ENCODE peak calls at places on chromosomes 1 and 21, in eight cellular contexts. One of them, this sample, is unnamed.

GRCh38 chr1:53656062-53656915 is 82.7 kb downstream of the GLIS1 start:
- DNase-seq in hepatocyte: no peak
- DNase-seq in PC-3: no peak
- DNase-seq in neural progenitor cell: no peak
- DNase-seq in OCI-LY7: no peak
- DNase-seq in HCT116: no peak
- DNase-seq in GM23338: no peak
- DNase-seq in SK-N-SH: peak
- DNase-seq in this sample: no peak

GRCh38 chr1:201452881-201453280 is 16.1 kb downstream of the PHLDA3 start:
- DNase-seq in hepatocyte: no peak
- DNase-seq in PC-3: peak
- DNase-seq in neural progenitor cell: no peak
- DNase-seq in OCI-LY7: no peak
- DNase-seq in HCT116: no peak
- DNase-seq in GM23338: no peak
- DNase-seq in SK-N-SH: no peak
- DNase-seq in this sample: no peak

GRCh38 chr1:112007169-112007568 is 17.7 kb upstream of the KCND3 start:
- DNase-seq in hepatocyte: no peak
- DNase-seq in PC-3: no peak
- DNase-seq in neural progenitor cell: no peak
- DNase-seq in OCI-LY7: no peak
- DNase-seq in HCT116: no peak
- DNase-seq in GM23338: no peak
- DNase-seq in SK-N-SH: no peak
- DNase-seq in this sample: no peak

GRCh38 chr1:180898441-180899219 is 14.1 kb upstream of the KIAA1614 start:
- DNase-seq in hepatocyte: no peak
- DNase-seq in PC-3: no peak
- DNase-seq in neural progenitor cell: no peak
- DNase-seq in OCI-LY7: no peak
- DNase-seq in HCT116: no peak
- DNase-seq in GM23338: peak
- DNase-seq in SK-N-SH: peak
- DNase-seq in this sample: no peak

GRCh38 chr1:25572708-25573590 is 29.5 kb downstream of the LDLRAP1 start:
- DNase-seq in hepatocyte: peak
- DNase-seq in PC-3: peak
- DNase-seq in neural progenitor cell: peak
- DNase-seq in OCI-LY7: peak
- DNase-seq in HCT116: no peak
- DNase-seq in GM23338: peak
- DNase-seq in SK-N-SH: peak
- DNase-seq in this sample: peak

GRCh38 chr1:174989540-174990181 is 10.1 kb upstream of the CACYBP start:
- DNase-seq in hepatocyte: no peak
- DNase-seq in PC-3: no peak
- DNase-seq in neural progenitor cell: no peak
- DNase-seq in OCI-LY7: no peak
- DNase-seq in HCT116: no peak
- DNase-seq in GM23338: no peak
- DNase-seq in SK-N-SH: no peak
- DNase-seq in this sample: no peak

GRCh38 chr1:198197285-198197684 is 40.5 kb downstream of the NEK7 start:
- DNase-seq in hepatocyte: no peak
- DNase-seq in PC-3: no peak
- DNase-seq in neural progenitor cell: no peak
- DNase-seq in OCI-LY7: no peak
- DNase-seq in HCT116: no peak
- DNase-seq in GM23338: no peak
- DNase-seq in SK-N-SH: no peak
- DNase-seq in this sample: no peak

GRCh38 chr1:197884173-197884572 is 18.3 kb upstream of the C1orf53 start:
- DNase-seq in hepatocyte: peak
- DNase-seq in PC-3: no peak
- DNase-seq in neural progenitor cell: no peak
- DNase-seq in OCI-LY7: no peak
- DNase-seq in HCT116: no peak
- DNase-seq in GM23338: no peak
- DNase-seq in SK-N-SH: no peak
- DNase-seq in this sample: no peak

GRCh38 chr1:26234644-26235384 is 814 bp downstream of the CEP85 start:
- DNase-seq in hepatocyte: peak
- DNase-seq in PC-3: peak
- DNase-seq in neural progenitor cell: peak
- DNase-seq in OCI-LY7: peak
- DNase-seq in HCT116: no peak
- DNase-seq in GM23338: peak
- DNase-seq in SK-N-SH: peak
- DNase-seq in this sample: peak

GRCh38 chr1:43069481-43070050 is 102.5 kb downstream of the EBNA1BP2 start:
- DNase-seq in hepatocyte: peak
- DNase-seq in PC-3: no peak
- DNase-seq in neural progenitor cell: peak
- DNase-seq in OCI-LY7: no peak
- DNase-seq in HCT116: no peak
- DNase-seq in GM23338: peak
- DNase-seq in SK-N-SH: no peak
- DNase-seq in this sample: no peak

DNA sequence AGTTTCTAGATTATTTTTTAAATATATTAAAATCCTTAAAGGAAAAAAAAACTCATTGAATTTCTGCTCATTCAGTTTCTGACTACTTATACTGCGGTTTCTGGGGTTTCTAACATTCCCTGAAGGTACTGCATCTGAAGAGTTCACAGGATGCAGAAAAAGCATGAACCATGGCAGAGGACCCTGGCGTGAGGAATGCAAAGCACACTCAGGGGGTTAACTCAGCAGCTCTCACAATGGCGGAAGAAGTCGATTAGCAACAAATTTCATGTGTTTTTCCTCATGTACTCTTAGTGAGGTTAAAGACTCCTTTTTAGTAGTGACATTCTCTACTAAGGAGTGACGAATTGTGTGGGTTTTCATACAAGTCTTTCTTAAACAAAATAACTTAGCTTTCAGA is 975.6 kb downstream of the NCAM2 start:
- DNase-seq in hepatocyte: no peak
- DNase-seq in PC-3: peak
- DNase-seq in neural progenitor cell: peak
- DNase-seq in OCI-LY7: no peak
- DNase-seq in HCT116: no peak
- DNase-seq in GM23338: peak
- DNase-seq in SK-N-SH: no peak
- DNase-seq in this sample: no peak
- TF ChIP-seq CTCF in hepatocyte: no peak
- TF ChIP-seq CTCF in PC-3: no peak
- TF ChIP-seq CTCF in neural progenitor cell: peak
- TF ChIP-seq CTCF in OCI-LY7: no peak
- TF ChIP-seq CTCF in HCT116: no peak
- TF ChIP-seq CTCF in GM23338: no peak
- TF ChIP-seq CTCF in SK-N-SH: no peak
- TF ChIP-seq CTCF in this sample: no peak

GRCh38 chr1:38789498-38790169 is 69.9 kb downstream of the RRAGC start:
- DNase-seq in hepatocyte: no peak
- DNase-seq in PC-3: peak
- DNase-seq in neural progenitor cell: no peak
- DNase-seq in OCI-LY7: no peak
- DNase-seq in HCT116: no peak
- DNase-seq in GM23338: no peak
- DNase-seq in SK-N-SH: peak
- DNase-seq in this sample: no peak
- H3K4me2 ChIP-seq in hepatocyte: no peak
- H3K4me2 ChIP-seq in PC-3: no peak
- H3K4me2 ChIP-seq in neural progenitor cell: no peak
- H3K4me2 ChIP-seq in OCI-LY7: no peak
- H3K4me2 ChIP-seq in HCT116: no peak
- H3K4me2 ChIP-seq in GM23338: no peak
- H3K4me2 ChIP-seq in SK-N-SH: no peak
- H3K4me2 ChIP-seq in this sample: no peak

DNA sequence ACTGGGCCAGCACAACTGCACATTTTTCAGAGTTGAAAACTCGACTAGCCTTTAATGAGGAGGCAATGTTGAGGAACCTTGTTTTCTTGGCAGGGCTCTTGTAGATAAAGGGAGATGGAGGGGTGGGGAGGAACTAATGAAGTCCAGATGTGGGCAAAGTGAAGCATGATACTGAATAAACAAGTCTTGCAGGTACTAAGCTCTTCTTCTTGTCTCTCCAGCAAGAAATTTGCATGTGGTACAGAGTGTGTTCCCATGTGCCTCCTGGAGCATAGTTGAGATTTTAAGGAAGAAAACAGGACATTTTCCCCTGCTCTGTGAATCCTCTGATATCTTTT is 47.0 kb downstream of the PLPP3 start:
- DNase-seq in hepatocyte: no peak
- DNase-seq in PC-3: no peak
- DNase-seq in neural progenitor cell: no peak
- DNase-seq in OCI-LY7: no peak
- DNase-seq in HCT116: no peak
- DNase-seq in GM23338: no peak
- DNase-seq in SK-N-SH: no peak
- DNase-seq in this sample: no peak
- TF ChIP-seq EZH2phosphoT487 in hepatocyte: no peak
- TF ChIP-seq EZH2phosphoT487 in PC-3: no peak
- TF ChIP-seq EZH2phosphoT487 in neural progenitor cell: no peak
- TF ChIP-seq EZH2phosphoT487 in OCI-LY7: no peak
- TF ChIP-seq EZH2phosphoT487 in HCT116: no peak
- TF ChIP-seq EZH2phosphoT487 in GM23338: no peak
- TF ChIP-seq EZH2phosphoT487 in SK-N-SH: no peak
- TF ChIP-seq EZH2phosphoT487 in this sample: no peak

GRCh38 chr1:223549740-223550139 is 115.8 kb downstream of the CAPN8 start:
- DNase-seq in hepatocyte: no peak
- DNase-seq in PC-3: no peak
- DNase-seq in neural progenitor cell: no peak
- DNase-seq in OCI-LY7: no peak
- DNase-seq in HCT116: no peak
- DNase-seq in GM23338: peak
- DNase-seq in SK-N-SH: no peak
- DNase-seq in this sample: no peak
- TF ChIP-seq CTCF in hepatocyte: no peak
- TF ChIP-seq CTCF in PC-3: peak
- TF ChIP-seq CTCF in neural progenitor cell: no peak
- TF ChIP-seq CTCF in OCI-LY7: no peak
- TF ChIP-seq CTCF in HCT116: no peak
- TF ChIP-seq CTCF in GM23338: peak
- TF ChIP-seq CTCF in SK-N-SH: no peak
- TF ChIP-seq CTCF in this sample: no peak